ENCODE peak calls at places on chromosomes 7 and 10, in ten cellular contexts. S, B, F, A, Q, V, U, Z, G and H are unnamed samples.

GRCh38 chr7:101953248-101953819 is 135.9 kb downstream of the CUX1 start:
- DNase-seq in V (no peak), B (no peak), F (no peak), G (peak; percentile 92), S (no peak), Z (no peak), A (no peak), Q (no peak), U (no peak), H (no peak)

GRCh38 chr7:54632696-54633095 is 90.5 kb downstream of the VSTM2A start:
- DNase-seq in V (no peak), B (no peak), Z (no peak), U (no peak), Q (no peak), F (no peak), G (no peak), S (no peak), A (no peak), H (no peak)

GRCh38 chr7:157423886-157424565 is 87.2 kb downstream of the DNAJB6 start:
- DNase-seq in B (no peak), S (no peak), U (peak; percentile 71), A (no peak), Z (no peak), V (no peak), G (no peak), F (no peak), Q (no peak), H (no peak)

GRCh38 chr10:18615618-18616017 is 35.8 kb downstream of the NSUN6 start:
- DNase-seq in S (no peak), B (no peak), A (no peak), Q (no peak), F (no peak), U (no peak), V (no peak), Z (no peak), G (no peak), H (no peak)

GRCh38 chr7:129212596-129212995 is 12.2 kb upstream of the AHCYL2 start:
- DNase-seq in F (no peak), S (no peak), Z (no peak), G (no peak), B (no peak), V (no peak), Q (no peak), U (no peak), A (no peak), H (no peak)

GRCh38 chr10:87844837-87845623 is 18.3 kb downstream of the KLLN start:
- DNase-seq in F (no peak), B (no peak), G (peak; percentile 86), A (no peak), U (no peak), Z (no peak), S (no peak), V (no peak), Q (no peak), H (no peak)

GRCh38 chr10:90051474-90051873 is 350.1 kb downstream of the KIF20B start:
- DNase-seq in F (no peak), A (no peak), Q (no peak), Z (no peak), S (no peak), V (no peak), B (no peak), U (no peak), G (no peak), H (no peak)

GRCh38 chr10:77715081-77715480 is 77.5 kb upstream of the KCNMA1 start:
- DNase-seq in U (no peak), S (no peak), A (no peak), Z (no peak), F (peak; percentile 25), Q (no peak), B (no peak), G (no peak), V (no peak), H (no peak)

GRCh38 chr10:131568866-131569265 is 257.3 kb upstream of the TCERG1L start:
- DNase-seq in F (no peak), A (peak; percentile 36), Z (no peak), B (no peak), V (no peak), U (no peak), Q (no peak), S (no peak), G (no peak), H (no peak)

GRCh38 chr7:97104719-97105129 is 12.8 kb upstream of the SDHAF3 start:
- DNase-seq in U (peak; percentile 94), Z (peak; percentile 84), Q (peak; percentile 88), F (peak; percentile 47), G (peak; percentile 60), V (peak; percentile 25), A (peak; percentile 76), S (peak; percentile 86), B (peak; percentile 73), H (peak; percentile 58)

GRCh38 chr10:5971315-5971832 is 6.0 kb downstream of the IL15RA start:
- DNase-seq in G (no peak), B (no peak), S (peak; percentile 74), A (no peak), F (no peak), V (no peak), Z (peak; percentile 84), U (no peak), Q (peak; percentile 40), H (no peak)

GRCh38 chr7:16130127-16131110 is 290.9 kb downstream of the CRPPA start:
- DNase-seq in G (peak; percentile 12), B (no peak), Z (no peak), A (no peak), U (no peak), F (no peak), V (no peak), S (no peak), Q (no peak), H (no peak)

GRCh38 chr10:84685047-84685660 is 356.8 kb downstream of the CCSER2 start:
- DNase-seq in F (no peak), Z (no peak), V (no peak), G (no peak), A (peak; percentile 60), U (no peak), S (no peak), B (no peak), Q (no peak), H (no peak)

GRCh38 chr7:42174391-42174848 is 62.6 kb downstream of the GLI3 start:
- DNase-seq in F (no peak), S (no peak), G (peak; percentile 23), B (no peak), Q (no peak), V (no peak), Z (no peak), A (no peak), U (no peak), H (no peak)

GRCh38 chr7:37726022-37726421 is 42.5 kb downstream of the GPR141 start:
- DNase-seq in S (no peak), U (no peak), F (no peak), B (no peak), A (no peak), G (no peak), Z (no peak), V (no peak), Q (no peak), H (no peak)
- H3K27ac ChIP-seq in S (no peak overlapping the region), U (no peak overlapping the region), F (no peak overlapping the region), B (no peak overlapping the region), A (no peak overlapping the region), G (no peak overlapping the region), Z (no peak overlapping the region), V (no peak overlapping the region), Q (no peak overlapping the region), H (no peak overlapping the region)

GRCh38 chr10:119736220-119736619 is 10.4 kb downstream of the INPP5F start:
- DNase-seq in Z (no peak), G (no peak), F (no peak), B (no peak), V (no peak), Q (no peak), S (no peak), A (no peak), U (no peak), H (no peak)

GRCh38 chr10:119737827-119738226 is 12.0 kb downstream of the INPP5F start:
- DNase-seq in B (no peak), V (no peak), Q (no peak), Z (peak; percentile 40), U (no peak), S (peak; percentile 30), A (no peak), F (peak; percentile 94), G (peak; percentile 88), H (no peak)

GRCh38 chr10:119735451-119735850 is 9.6 kb downstream of the INPP5F start:
- DNase-seq in B (no peak), V (no peak), S (no peak), Q (no peak), Z (no peak), A (no peak), G (no peak), U (no peak), F (no peak), H (no peak)

GRCh38 chr10:119738962-119739361 is 13.1 kb downstream of the INPP5F start:
- DNase-seq in Z (no peak), S (no peak), Q (no peak), U (no peak), A (no peak), G (no peak), B (no peak), F (no peak), V (no peak), H (no peak)

GRCh38 chr10:119737039-119737663 is 11.3 kb downstream of the INPP5F start:
- DNase-seq in B (no peak), S (no peak), V (no peak), G (no peak), A (no peak), F (no peak), Q (no peak), Z (no peak), U (no peak), H (no peak)
- H3K27ac ChIP-seq in B (no peak overlapping the region), S (peak overlapping the region; percentile 64), V (no peak overlapping the region), G (no peak overlapping the region), A (peak overlapping the region; percentile 33), F (peak overlapping the region; percentile 46), Q (no peak overlapping the region), Z (peak overlapping the region; percentile 28), U (no peak overlapping the region), H (no peak overlapping the region)

DNA sequence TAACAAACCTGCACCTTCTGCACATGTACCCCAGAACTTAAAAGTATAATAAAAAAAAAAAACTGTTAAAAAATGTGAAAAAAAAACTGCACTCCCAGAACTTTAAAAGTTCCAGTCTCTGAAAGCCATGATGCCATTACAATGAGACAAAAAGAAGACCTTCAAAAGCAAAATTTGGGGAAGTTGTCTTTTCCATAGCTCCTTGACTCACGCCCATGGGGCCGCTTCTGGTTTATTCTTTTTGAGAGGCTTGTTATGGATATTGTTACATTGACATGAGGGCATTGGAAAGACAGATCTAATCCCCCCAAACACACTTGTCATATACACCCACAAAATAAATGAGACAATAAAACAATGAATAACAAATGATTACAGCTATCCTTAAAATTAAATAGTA is 805 bp downstream of the BLNK start:
- DNase-seq in F (no peak), B (no peak), Q (no peak), G (no peak), S (no peak), A (no peak), U (no peak), Z (peak; percentile 26), V (no peak), H (no peak)
- H3K27ac ChIP-seq in F (no peak overlapping the region), B (no peak overlapping the region), Q (no peak overlapping the region), G (no peak overlapping the region), S (peak overlapping the region; percentile 87), A (peak overlapping the region; percentile 8), U (no peak overlapping the region), Z (peak overlapping the region; percentile 92), V (no peak overlapping the region), H (no peak overlapping the region)

DNA sequence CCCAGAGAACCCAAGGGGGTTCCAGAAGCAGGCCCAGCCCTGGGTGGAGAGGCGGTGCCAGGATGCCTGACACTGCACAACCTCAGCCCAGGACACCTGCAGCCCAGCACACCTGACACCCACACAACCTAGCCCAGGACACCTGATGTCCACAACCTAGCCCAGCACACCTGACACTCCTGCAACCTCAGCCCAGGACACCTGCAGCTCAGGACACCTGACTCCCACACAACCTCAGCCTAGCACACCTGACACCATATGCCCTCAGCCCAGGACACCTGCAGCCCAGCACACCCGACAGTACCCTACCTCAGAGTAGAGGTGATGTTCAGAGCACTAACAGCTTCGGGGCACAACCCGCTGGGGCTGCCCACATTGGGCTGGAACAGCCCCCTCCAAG is 87.3 kb downstream of the PAXIP1 start:
- DNase-seq in S (no peak), Q (no peak), Z (no peak), G (no peak), B (no peak), A (no peak), V (no peak), U (no peak), F (no peak), H (no peak)
- H3K27ac ChIP-seq in S (no peak overlapping the region), Q (no peak overlapping the region), Z (no peak overlapping the region), G (no peak overlapping the region), B (no peak overlapping the region), A (no peak overlapping the region), V (no peak overlapping the region), U (no peak overlapping the region), F (no peak overlapping the region), H (no peak overlapping the region)